ENCODE peak calls at places on chromosomes 6 and 20, in eight cellular contexts. One of them, this sample, is unnamed.

GRCh38 chr6:6131492-6132109 is 124.9 kb upstream of the NRN1 start:
- DNase-seq in vagina: no peak
- DNase-seq in IMR-90: no peak
- DNase-seq in fibroblast of villous mesenchyme: no peak
- DNase-seq in A549: peak
- DNase-seq in GM13977: peak
- DNase-seq in tibial nerve: no peak
- DNase-seq in cardiac muscle cell: no peak
- DNase-seq in this sample: no peak

GRCh38 chr20:36572701-36573102 is 695 bp upstream of the TGIF2 start:
- DNase-seq in vagina: no peak
- DNase-seq in IMR-90: peak
- DNase-seq in fibroblast of villous mesenchyme: peak
- DNase-seq in A549: no peak
- DNase-seq in GM13977: peak
- DNase-seq in tibial nerve: no peak
- DNase-seq in cardiac muscle cell: peak
- DNase-seq in this sample: peak

GRCh38 chr20:23889775-23890187 is 10.2 kb upstream of the CST5 start:
- DNase-seq in vagina: no peak
- DNase-seq in IMR-90: peak
- DNase-seq in fibroblast of villous mesenchyme: peak
- DNase-seq in A549: peak
- DNase-seq in GM13977: peak
- DNase-seq in tibial nerve: no peak
- DNase-seq in cardiac muscle cell: peak
- DNase-seq in this sample: no peak

GRCh38 chr6:26571592-26572296 is 25.0 kb upstream of the ABT1 start:
- DNase-seq in vagina: no peak
- DNase-seq in IMR-90: peak
- DNase-seq in fibroblast of villous mesenchyme: peak
- DNase-seq in A549: no peak
- DNase-seq in GM13977: peak
- DNase-seq in tibial nerve: peak
- DNase-seq in cardiac muscle cell: peak
- DNase-seq in this sample: peak

GRCh38 chr6:27605401-27606342 is 132.8 kb upstream of the ZNF184 start:
- DNase-seq in vagina: no peak
- DNase-seq in IMR-90: peak
- DNase-seq in fibroblast of villous mesenchyme: peak
- DNase-seq in A549: no peak
- DNase-seq in GM13977: no peak
- DNase-seq in tibial nerve: no peak
- DNase-seq in cardiac muscle cell: peak
- DNase-seq in this sample: peak

GRCh38 chr20:6636209-6637159 is 131.0 kb upstream of the BMP2 start:
- DNase-seq in vagina: no peak
- DNase-seq in IMR-90: peak
- DNase-seq in fibroblast of villous mesenchyme: peak
- DNase-seq in A549: peak
- DNase-seq in GM13977: no peak
- DNase-seq in tibial nerve: peak
- DNase-seq in cardiac muscle cell: peak
- DNase-seq in this sample: no peak

GRCh38 chr6:127459231-127459641 is at the start of gene KIAA0408:
- DNase-seq in vagina: no peak
- DNase-seq in IMR-90: peak
- DNase-seq in fibroblast of villous mesenchyme: peak
- DNase-seq in A549: no peak
- DNase-seq in GM13977: no peak
- DNase-seq in tibial nerve: peak
- DNase-seq in cardiac muscle cell: peak
- DNase-seq in this sample: no peak

GRCh38 chr6:27830212-27830664 is 82.0 kb downstream of the OR2B2 start:
- DNase-seq in vagina: no peak
- DNase-seq in IMR-90: no peak
- DNase-seq in fibroblast of villous mesenchyme: peak
- DNase-seq in A549: no peak
- DNase-seq in GM13977: no peak
- DNase-seq in tibial nerve: no peak
- DNase-seq in cardiac muscle cell: no peak
- DNase-seq in this sample: no peak

GRCh38 chr6:15535495-15536200 is 127.2 kb downstream of the DTNBP1 start:
- DNase-seq in vagina: no peak
- DNase-seq in IMR-90: peak
- DNase-seq in fibroblast of villous mesenchyme: peak
- DNase-seq in A549: no peak
- DNase-seq in GM13977: no peak
- DNase-seq in tibial nerve: no peak
- DNase-seq in cardiac muscle cell: no peak
- DNase-seq in this sample: no peak

DNA sequence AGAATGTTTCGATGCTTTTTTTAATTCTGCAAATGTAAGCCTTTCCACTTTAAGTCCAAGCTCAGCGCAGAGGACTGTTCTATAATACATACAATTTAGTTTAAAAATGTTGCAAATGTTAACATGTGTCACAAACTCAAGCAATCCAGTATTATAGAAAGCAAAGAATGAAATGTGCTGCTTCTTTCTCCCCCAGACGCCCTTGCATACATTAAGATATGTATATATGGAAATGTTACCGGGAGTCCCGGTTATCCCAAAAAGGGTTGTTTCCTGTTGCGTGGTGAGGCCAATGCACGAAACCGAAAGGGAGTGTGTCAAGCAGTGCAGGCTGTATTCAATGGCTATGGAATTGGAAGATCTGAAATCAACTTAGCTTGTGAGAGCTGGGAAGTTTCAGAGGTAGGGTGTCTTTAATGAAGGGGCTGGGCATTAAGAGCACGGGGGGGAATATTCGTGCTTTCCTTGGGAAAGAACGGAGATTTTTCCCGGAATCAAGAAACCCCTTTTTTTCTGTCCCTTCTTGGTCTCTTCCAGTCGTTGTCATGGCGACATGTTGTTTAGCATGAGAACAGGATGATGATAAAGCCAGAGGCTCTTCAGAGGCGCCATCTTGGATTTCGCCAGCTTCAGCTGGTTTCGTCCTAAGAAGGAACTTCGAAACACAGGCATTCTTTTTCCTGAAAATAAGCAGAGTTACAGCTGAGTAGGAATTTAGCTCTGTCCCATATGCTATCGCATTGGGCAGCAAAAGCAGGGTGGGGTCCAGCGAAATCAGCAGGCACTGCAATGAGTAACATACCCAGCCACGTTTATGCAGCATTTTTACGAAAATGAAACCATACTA is 10.1 kb upstream of the NQO2 start:
- DNase-seq in vagina: peak
- DNase-seq in IMR-90: peak
- DNase-seq in fibroblast of villous mesenchyme: peak
- DNase-seq in A549: peak
- DNase-seq in GM13977: peak
- DNase-seq in tibial nerve: peak
- DNase-seq in cardiac muscle cell: peak
- DNase-seq in this sample: peak
- TF ChIP-seq CTCF in vagina: no peak
- TF ChIP-seq CTCF in IMR-90: no peak
- TF ChIP-seq CTCF in fibroblast of villous mesenchyme: no peak
- TF ChIP-seq CTCF in A549: no peak
- TF ChIP-seq CTCF in GM13977: no peak
- TF ChIP-seq CTCF in tibial nerve: no peak
- TF ChIP-seq CTCF in cardiac muscle cell: no peak
- TF ChIP-seq CTCF in this sample: no peak

GRCh38 chr6:116633685-116634084 is 17.4 kb downstream of the RSPH4A start:
- DNase-seq in vagina: no peak
- DNase-seq in IMR-90: no peak
- DNase-seq in fibroblast of villous mesenchyme: no peak
- DNase-seq in A549: peak
- DNase-seq in GM13977: no peak
- DNase-seq in tibial nerve: no peak
- DNase-seq in cardiac muscle cell: no peak
- DNase-seq in this sample: no peak
- TF ChIP-seq CTCF in vagina: no peak
- TF ChIP-seq CTCF in IMR-90: no peak
- TF ChIP-seq CTCF in fibroblast of villous mesenchyme: peak
- TF ChIP-seq CTCF in A549: no peak
- TF ChIP-seq CTCF in GM13977: peak
- TF ChIP-seq CTCF in tibial nerve: no peak
- TF ChIP-seq CTCF in cardiac muscle cell: peak
- TF ChIP-seq CTCF in this sample: no peak

GRCh38 chr20:50743087-50743486 is 11.7 kb downstream of the PARD6B start:
- DNase-seq in vagina: peak
- DNase-seq in IMR-90: no peak
- DNase-seq in fibroblast of villous mesenchyme: no peak
- DNase-seq in A549: no peak
- DNase-seq in GM13977: no peak
- DNase-seq in tibial nerve: no peak
- DNase-seq in cardiac muscle cell: no peak
- DNase-seq in this sample: no peak

GRCh38 chr20:50746138-50746940 is 15.0 kb downstream of the PARD6B start:
- DNase-seq in vagina: peak
- DNase-seq in IMR-90: no peak
- DNase-seq in fibroblast of villous mesenchyme: no peak
- DNase-seq in A549: no peak
- DNase-seq in GM13977: no peak
- DNase-seq in tibial nerve: no peak
- DNase-seq in cardiac muscle cell: peak
- DNase-seq in this sample: no peak

GRCh38 chr20:50747275-50747674 is 15.9 kb downstream of the PARD6B start:
- DNase-seq in vagina: no peak
- DNase-seq in IMR-90: no peak
- DNase-seq in fibroblast of villous mesenchyme: no peak
- DNase-seq in A549: no peak
- DNase-seq in GM13977: no peak
- DNase-seq in tibial nerve: no peak
- DNase-seq in cardiac muscle cell: no peak
- DNase-seq in this sample: no peak

GRCh38 chr20:50745634-50746137 is 14.3 kb downstream of the PARD6B start:
- DNase-seq in vagina: peak
- DNase-seq in IMR-90: no peak
- DNase-seq in fibroblast of villous mesenchyme: peak
- DNase-seq in A549: no peak
- DNase-seq in GM13977: no peak
- DNase-seq in tibial nerve: no peak
- DNase-seq in cardiac muscle cell: no peak
- DNase-seq in this sample: peak

DNA sequence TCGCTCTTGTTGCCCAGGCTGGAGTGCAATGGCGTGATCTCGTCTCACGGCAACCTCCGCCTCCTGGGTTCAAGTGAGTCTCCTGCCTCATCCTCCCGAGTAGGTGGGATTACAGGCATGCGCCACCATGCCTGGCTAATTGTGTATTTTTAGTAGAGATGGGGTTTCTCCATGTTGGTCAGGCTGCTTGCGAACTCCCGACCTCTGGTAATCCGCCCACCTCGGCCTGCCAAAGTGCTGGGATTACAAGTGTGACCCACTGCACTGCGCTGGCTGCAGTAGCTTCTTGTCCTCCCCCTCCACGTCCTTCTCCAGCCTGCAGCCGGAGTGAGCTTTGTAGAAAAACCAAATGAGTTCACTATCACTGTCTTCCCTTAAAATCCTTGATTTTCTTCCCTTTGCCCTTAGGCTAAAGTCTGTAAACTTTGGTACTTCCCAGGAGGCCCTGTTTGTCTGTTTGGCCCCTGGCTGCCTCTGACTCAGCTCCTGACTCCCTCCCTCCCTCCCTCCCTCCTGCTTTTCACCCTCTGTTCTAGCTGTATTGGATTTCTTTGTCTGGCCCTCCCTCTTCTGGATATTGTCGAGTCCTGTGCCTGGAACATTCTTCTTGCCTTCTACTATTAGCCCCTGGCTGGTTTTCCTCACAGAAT is 12.9 kb downstream of the PARD6B start:
- DNase-seq in vagina: peak
- DNase-seq in IMR-90: peak
- DNase-seq in fibroblast of villous mesenchyme: peak
- DNase-seq in A549: peak
- DNase-seq in GM13977: no peak
- DNase-seq in tibial nerve: peak
- DNase-seq in cardiac muscle cell: peak
- DNase-seq in this sample: no peak
- TF ChIP-seq CTCF in vagina: no peak
- TF ChIP-seq CTCF in IMR-90: peak
- TF ChIP-seq CTCF in fibroblast of villous mesenchyme: peak
- TF ChIP-seq CTCF in A549: peak
- TF ChIP-seq CTCF in GM13977: no peak
- TF ChIP-seq CTCF in tibial nerve: peak
- TF ChIP-seq CTCF in cardiac muscle cell: peak
- TF ChIP-seq CTCF in this sample: no peak

DNA sequence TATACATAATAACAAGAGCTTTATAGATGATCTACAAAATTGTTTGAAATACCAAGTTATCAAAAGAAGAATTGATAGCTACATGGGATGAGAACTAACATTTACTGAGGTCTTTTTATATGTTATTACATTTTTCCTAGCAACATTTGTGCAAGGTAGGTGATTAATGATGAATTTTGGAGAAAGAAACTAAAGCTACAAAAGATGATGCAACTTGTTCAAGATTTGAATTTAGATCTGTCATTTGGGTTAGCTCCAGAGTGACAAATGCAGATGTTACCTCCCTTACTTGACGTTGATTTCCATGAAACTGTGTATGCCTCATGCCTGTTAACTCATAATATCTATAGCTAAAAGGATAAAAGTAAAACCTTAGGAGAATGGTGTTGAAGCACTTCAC is 84.5 kb upstream of the EYA4 start:
- DNase-seq in vagina: no peak
- DNase-seq in IMR-90: no peak
- DNase-seq in fibroblast of villous mesenchyme: no peak
- DNase-seq in A549: no peak
- DNase-seq in GM13977: no peak
- DNase-seq in tibial nerve: no peak
- DNase-seq in cardiac muscle cell: no peak
- DNase-seq in this sample: no peak
- TF ChIP-seq CTCF in vagina: no peak
- TF ChIP-seq CTCF in IMR-90: no peak
- TF ChIP-seq CTCF in fibroblast of villous mesenchyme: no peak
- TF ChIP-seq CTCF in A549: no peak
- TF ChIP-seq CTCF in GM13977: no peak
- TF ChIP-seq CTCF in tibial nerve: no peak
- TF ChIP-seq CTCF in cardiac muscle cell: no peak
- TF ChIP-seq CTCF in this sample: no peak

GRCh38 chr6:13486679-13487121 is 700 bp downstream of the GFOD1 start:
- DNase-seq in vagina: no peak
- DNase-seq in IMR-90: peak
- DNase-seq in fibroblast of villous mesenchyme: peak
- DNase-seq in A549: peak
- DNase-seq in GM13977: peak
- DNase-seq in tibial nerve: peak
- DNase-seq in cardiac muscle cell: peak
- DNase-seq in this sample: peak
- TF ChIP-seq CTCF in vagina: no peak
- TF ChIP-seq CTCF in IMR-90: no peak
- TF ChIP-seq CTCF in fibroblast of villous mesenchyme: no peak
- TF ChIP-seq CTCF in A549: no peak
- TF ChIP-seq CTCF in GM13977: no peak
- TF ChIP-seq CTCF in tibial nerve: no peak
- TF ChIP-seq CTCF in cardiac muscle cell: no peak
- TF ChIP-seq CTCF in this sample: no peak